ENCODE peak calls at places on chromosomes 11 and 22, in six cellular contexts. A is H54; K is effector memory CD8-positive, alpha-beta T cell; O is HFFc6; H is cardiac fibroblast; D is effector memory CD4-positive, alpha-beta T cell. F is an unnamed sample.

GRCh38 chr11:72141066-72141465 is 5.5 kb downstream of the FOLR3 start:
- DNase-seq in D (no peak), H (peak), A (peak), O (peak), K (no peak), F (peak)

GRCh38 chr11:64894070-64894811 is 15.8 kb upstream of the EHD1 start:
- DNase-seq in K (peak), A (peak), D (peak), O (peak), H (peak), F (peak)

GRCh38 chr11:84673753-84674152 is 953.4 kb downstream of the DLG2 start:
- DNase-seq in A (no peak), K (no peak), H (no peak), D (no peak), O (peak), F (no peak)

GRCh38 chr11:8256271-8257002 is 7.2 kb downstream of the LMO1 start:
- DNase-seq in K (no peak), D (no peak), H (no peak), O (no peak), A (no peak), F (no peak)

GRCh38 chr11:16800382-16800781 is 61.9 kb downstream of the C11orf58 start:
- DNase-seq in A (no peak), D (no peak), K (no peak), O (no peak), H (no peak), F (no peak)

GRCh38 chr11:123741159-123741951 is at the start of gene ZNF202:
- DNase-seq in K (peak), A (peak), O (peak), D (peak), H (peak), F (peak)

GRCh38 chr11:76560219-76560618 is 110.3 kb downstream of the LRRC32 start:
- DNase-seq in H (no peak), D (no peak), A (no peak), O (peak), K (no peak), F (peak)

GRCh38 chr22:37164535-37164887 is 14.8 kb upstream of the IL2RB start:
- DNase-seq in H (no peak), A (no peak), D (no peak), K (no peak), O (no peak), F (no peak)

GRCh38 chr11:120543816-120544215 is 32.3 kb downstream of the GRIK4 start:
- DNase-seq in D (no peak), O (no peak), H (no peak), K (no peak), A (no peak), F (no peak)

GRCh38 chr22:41288245-41288946 is 2.4 kb upstream of the RANGAP1 start:
- DNase-seq in D (no peak), A (no peak), O (peak), K (no peak), H (peak), F (peak)

GRCh38 chr11:27281740-27282139 is 81.3 kb downstream of the CCDC34 start:
- DNase-seq in O (no peak), H (no peak), D (no peak), K (no peak), A (no peak), F (no peak)

GRCh38 chr11:68832476-68833176 is 9.1 kb downstream of the CPT1A start:
- DNase-seq in O (no peak), D (no peak), H (no peak), A (no peak), K (no peak), F (no peak)

GRCh38 chr11:96748639-96749370 is 359.0 kb downstream of the JRKL start:
- DNase-seq in K (no peak), H (peak), D (no peak), A (no peak), O (peak), F (peak)

GRCh38 chr22:50083462-50084081 is 1.7 kb downstream of the MLC1 start:
- DNase-seq in A (no peak), H (no peak), K (no peak), O (no peak), D (no peak), F (no peak)

GRCh38 chr11:64971421-64972233 is at the start of gene MAJIN:
- DNase-seq in A (no peak), H (peak), O (no peak), K (peak), D (peak), F (peak)

GRCh38 chr11:121099885-121100284 is 1.2 kb upstream of the TECTA start:
- DNase-seq in O (peak), H (no peak), A (no peak), D (no peak), K (no peak), F (peak)

GRCh38 chr22:29203883-29204282 is 1.8 kb upstream of the EMID1 start:
- DNase-seq in O (no peak), A (no peak), H (no peak), K (no peak), D (no peak), F (no peak)

GRCh38 chr11:120564573-120565301 is 53.2 kb downstream of the GRIK4 start:
- DNase-seq in H (peak), A (no peak), D (no peak), K (no peak), O (peak), F (no peak)

GRCh38 chr22:30908051-30908461 is 60.5 kb downstream of the MORC2 start:
- DNase-seq in A (no peak), K (no peak), O (no peak), H (no peak), D (no peak), F (no peak)

GRCh38 chr11:59668188-59668949 is 468 bp downstream of the PATL1 start:
- DNase-seq in A (peak), O (peak), K (peak), D (peak), H (peak), F (peak)

GRCh38 chr11:68527585-68527984 is 67.0 kb downstream of the PPP6R3 start:
- DNase-seq in A (no peak), D (no peak), O (no peak), H (no peak), K (no peak), F (no peak)

GRCh38 chr22:26835929-26836528 is 178.6 kb downstream of the MIAT start:
- DNase-seq in H (peak), K (peak), O (peak), A (peak), D (no peak), F (peak)

GRCh38 chr22:20582520-20583361 is 75.3 kb downstream of the MED15 start:
- DNase-seq in O (no peak), D (no peak), K (no peak), H (no peak), A (no peak), F (no peak)

GRCh38 chr11:65427691-65428577 is 5.3 kb downstream of the NEAT1 start:
- DNase-seq in A (no peak), D (peak), O (peak), H (peak), K (no peak), F (peak)

GRCh38 chr11:60777572-60777971 is 7.6 kb upstream of the MS4A10 start:
- DNase-seq in K (no peak), O (peak), H (peak), D (no peak), A (peak), F (peak)

GRCh38 chr11:6895010-6895409 is 2.7 kb upstream of the OR2D2 start:
- DNase-seq in H (no peak), K (no peak), D (no peak), O (no peak), A (no peak), F (no peak)

GRCh38 chr22:27124336-27125023 is 467.1 kb downstream of the MIAT start:
- DNase-seq in O (no peak), A (no peak), D (no peak), H (no peak), K (no peak), F (no peak)

GRCh38 chr11:67691149-67691548 is 16.7 kb upstream of the ALDH3B2 start:
- DNase-seq in K (no peak), O (no peak), A (no peak), H (peak), D (no peak), F (peak)

GRCh38 chr11:134230339-134230738 is 5.9 kb downstream of the VPS26B start:
- DNase-seq in O (no peak), A (no peak), H (no peak), K (no peak), D (no peak), F (no peak)

GRCh38 chr11:36057372-36058045 is 113.6 kb downstream of the LDLRAD3 start:
- DNase-seq in H (peak), K (no peak), A (no peak), D (no peak), O (no peak), F (no peak)

GRCh38 chr11:61951484-61952135 is 1.5 kb downstream of the BEST1 start:
- DNase-seq in D (no peak), O (no peak), A (no peak), K (no peak), H (no peak), F (no peak)